ENCODE peak calls at places on chromosomes 16 and 17, in seven cellular contexts. Z is HepG2, O is HCT116, E is H1, C is GM12878, G is SK-N-SH, A is K562. R is an unnamed sample.

GRCh38 chr16:1012722-1013592 is 31.4 kb downstream of the SOX8 start:
- DNase-seq in G (no peak), Z (no peak), O (no peak), E (no peak), C (no peak), A (no peak), R (no peak)

GRCh38 chr16:73054732-73055481 is 7.0 kb upstream of the ZFHX3 start:
- DNase-seq in G (peak; percentile 45), E (no peak), Z (peak; percentile 73), C (no peak), O (no peak), A (no peak), R (no peak)

GRCh38 chr17:62800580-62800979 is 7.5 kb downstream of the MARCHF10 start:
- DNase-seq in G (no peak), E (peak; percentile 41), O (no peak), A (no peak), Z (no peak), C (no peak), R (peak; percentile 85)

GRCh38 chr17:77734371-77735050 is 224.0 kb upstream of the TNRC6C start:
- DNase-seq in O (no peak), G (peak; percentile 99), Z (peak; percentile 21), C (no peak), A (peak; percentile 61), E (peak; percentile 68), R (no peak)

GRCh38 chr17:80187090-80187489 is 17.3 kb downstream of the CARD14 start:
- DNase-seq in E (no peak), O (no peak), G (no peak), Z (no peak), A (no peak), C (no peak), R (no peak)

GRCh38 chr17:31579265-31579664 is 187.8 kb downstream of the RAB11FIP4 start:
- DNase-seq in C (no peak), A (no peak), O (no peak), G (peak; percentile 77), E (no peak), Z (no peak), R (peak; percentile 94)

GRCh38 chr17:46063239-46063638 is 64.2 kb downstream of the STH start:
- DNase-seq in Z (no peak), O (peak; percentile 7), G (no peak), E (no peak), A (no peak), C (no peak), R (no peak)

GRCh38 chr17:17366941-17367885 is 64.0 kb downstream of the NT5M start:
- DNase-seq in C (no peak), G (no peak), Z (no peak), A (no peak), O (no peak), E (no peak), R (no peak)

GRCh38 chr16:785563-786535 is 2.3 kb downstream of the RPUSD1 start:
- DNase-seq in Z (peak; percentile 31), C (no peak), O (no peak), E (peak; percentile 97), G (peak; percentile 86), A (peak; percentile 71), R (peak; percentile 77)

GRCh38 chr16:67449328-67449727 is 18.4 kb downstream of the HSD11B2 start:
- DNase-seq in O (no peak), C (no peak), Z (no peak), A (no peak), E (no peak), G (no peak), R (no peak)

GRCh38 chr17:68707032-68707431 is 105.9 kb upstream of the FAM20A start:
- DNase-seq in E (no peak), O (no peak), Z (no peak), G (no peak), C (no peak), A (no peak), R (no peak)

GRCh38 chr16:55280622-55281021 is 43.4 kb upstream of the IRX6 start:
- DNase-seq in G (peak; percentile 40), Z (no peak), E (no peak), C (no peak), A (no peak), O (no peak), R (no peak)

GRCh38 chr17:36463916-36464764 is 22.3 kb upstream of the ZNHIT3 start:
- DNase-seq in C (no peak), G (no peak), E (peak; percentile 95), A (peak; percentile 91), O (peak; percentile 47), Z (peak; percentile 45), R (peak; percentile 79)

GRCh38 chr17:61833536-61834203 is 29.7 kb downstream of the BRIP1 start:
- DNase-seq in Z (no peak), O (peak; percentile 69), A (no peak), C (no peak), E (no peak), G (no peak), R (no peak)

GRCh38 chr16:50040028-50040427 is 15.0 kb downstream of the CNEP1R1 start:
- DNase-seq in O (no peak), A (no peak), C (no peak), Z (peak; percentile 46), G (no peak), E (no peak), R (no peak)

GRCh38 chr16:56278196-56278855 is 87.0 kb downstream of the GNAO1 start:
- DNase-seq in C (no peak), Z (no peak), A (peak; percentile 72), G (no peak), O (no peak), E (no peak), R (no peak)

GRCh38 chr17:304461-304860 is 48.1 kb downstream of the RPH3AL start:
- DNase-seq in G (no peak), O (no peak), C (no peak), A (no peak), E (peak; percentile 65), Z (no peak), R (no peak)

GRCh38 chr17:29645516-29646051 is 22.9 kb upstream of the CORO6 start:
- DNase-seq in G (peak; percentile 55), Z (no peak), E (no peak), A (no peak), O (no peak), C (no peak), R (no peak)

GRCh38 chr17:83196088-83196765 is 116.8 kb downstream of the METRNL start:
- DNase-seq in A (no peak), E (no peak), C (no peak), G (no peak), O (no peak), Z (no peak), R (no peak)

GRCh38 chr16:2004795-2005517 is 4.7 kb downstream of the ZNF598 start:
- DNase-seq in A (no peak), C (no peak), Z (no peak), G (no peak), O (no peak), E (no peak), R (no peak)

GRCh38 chr16:9311303-9311954 is 220.0 kb downstream of the HAPSTR1 start:
- DNase-seq in Z (no peak), C (no peak), E (peak; percentile 54), A (no peak), O (no peak), G (no peak), R (no peak)
- TF ChIP-seq JUND in Z (no peak), C (no peak), E (no peak), A (no peak), O (no peak), G (no peak), R (no peak)

GRCh38 chr16:66159987-66160386 is 206.5 kb upstream of the CDH5 start:
- DNase-seq in Z (no peak), E (no peak), A (no peak), O (no peak), G (no peak), C (no peak), R (no peak)
- TF ChIP-seq JUND in Z (no peak), E (no peak), A (no peak), O (no peak), G (no peak), C (no peak), R (no peak)

GRCh38 chr17:76688165-76688622 is 22.6 kb downstream of the MXRA7 start:
- DNase-seq in Z (no peak), E (no peak), G (no peak), C (no peak), O (no peak), A (no peak), R (no peak)

GRCh38 chr17:76685366-76685765 is 25.4 kb downstream of the MXRA7 start:
- DNase-seq in E (no peak), G (no peak), C (no peak), Z (no peak), O (no peak), A (no peak), R (no peak)

GRCh38 chr17:76685846-76686245 is 24.9 kb downstream of the MXRA7 start:
- DNase-seq in O (no peak), C (no peak), E (no peak), Z (no peak), A (no peak), G (no peak), R (no peak)

GRCh38 chr17:76686538-76687277 is 24.1 kb downstream of the MXRA7 start:
- DNase-seq in Z (no peak), A (no peak), G (peak; percentile 75), O (no peak), C (no peak), E (no peak), R (no peak)

DNA sequence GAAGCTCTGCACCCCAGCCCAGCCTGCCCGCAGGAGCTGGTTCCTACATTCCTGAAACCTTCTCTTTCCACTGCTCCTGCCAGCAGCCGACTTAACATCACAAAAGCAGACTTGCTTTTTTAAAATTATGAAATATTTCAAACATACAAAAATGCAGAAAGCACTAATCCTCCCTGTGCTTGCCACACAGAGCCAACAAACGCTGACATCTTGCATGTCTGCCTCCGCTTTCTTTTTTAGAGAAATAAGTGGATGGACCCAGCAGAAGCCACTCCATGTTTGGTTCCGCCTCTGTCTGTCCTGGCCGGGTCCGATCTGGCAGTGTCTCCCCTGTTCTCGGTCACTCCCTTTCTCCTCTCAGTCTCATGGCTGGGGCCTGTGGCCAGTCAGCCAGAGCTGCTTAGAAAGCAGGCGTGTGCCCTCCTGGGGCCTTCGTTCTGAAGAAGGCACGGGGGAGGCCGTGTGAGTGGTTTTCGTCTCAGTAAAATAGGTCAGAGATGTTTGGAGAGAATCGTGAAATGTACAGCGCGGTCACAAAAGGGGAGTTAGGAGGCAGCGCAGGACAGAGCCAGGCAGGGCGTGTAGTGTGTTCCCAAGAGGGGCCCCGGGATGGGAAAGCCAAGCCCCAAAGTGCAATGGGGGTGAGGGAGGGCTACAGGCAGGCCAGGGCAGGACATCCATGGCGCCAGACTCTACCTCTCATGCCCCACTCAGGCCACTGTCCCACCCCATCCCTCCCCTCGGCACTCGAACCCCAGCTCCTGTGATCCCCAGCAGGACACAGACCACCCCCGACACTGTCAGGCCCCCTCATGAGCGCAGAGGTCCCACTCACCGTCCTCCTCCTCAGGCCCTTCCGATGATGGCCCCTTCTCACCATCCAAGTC is 23.2 kb downstream of the MXRA7 start:
- DNase-seq in G (no peak), A (no peak), E (no peak), C (no peak), Z (no peak), O (no peak), R (no peak)
- TF ChIP-seq JUND in G (no peak), A (no peak), E (no peak), C (no peak), Z (no peak), O (no peak), R (no peak)

DNA sequence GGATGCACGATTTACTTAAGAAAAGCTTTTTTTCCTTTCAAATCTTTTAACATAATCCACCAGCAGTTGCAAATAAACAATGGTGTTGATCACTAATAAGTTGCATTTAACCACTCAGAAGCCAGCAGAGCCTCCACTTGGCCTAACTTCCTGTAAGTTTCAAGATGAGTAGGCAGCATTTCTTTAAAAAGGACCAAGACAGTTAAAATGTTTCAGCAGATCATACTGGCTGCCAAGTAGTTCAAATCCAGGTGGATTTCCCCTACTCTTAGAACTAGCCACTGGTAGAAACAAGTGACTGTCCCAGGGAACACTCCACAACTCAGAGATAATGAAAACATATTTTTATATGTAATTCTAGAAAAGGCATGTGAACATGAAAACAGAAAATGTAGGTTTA is 17.0 kb upstream of the RFFL start:
- DNase-seq in G (no peak), A (no peak), C (peak; percentile 80), E (no peak), Z (no peak), O (no peak), R (no peak)
- TF ChIP-seq JUND in G (no peak), A (no peak), C (peak; percentile 73), E (no peak), Z (no peak), O (no peak), R (no peak)

R was measured in T47D.